ENCODE peak calls at places on chromosomes 1 and 21, in six cellular contexts. W, G, Q, S, C and R are unnamed samples.

GRCh38 chr1:82485591-82486369 is 685.0 kb downstream of the ADGRL2 start:
- DNase-seq in W (peak), G (no peak), Q (peak), S (no peak), C (no peak), R (no peak)

GRCh38 chr1:51518730-51519047 is 377 bp downstream of the EPS15 start:
- DNase-seq in W (peak), G (no peak), Q (peak), S (no peak), C (no peak), R (peak)

GRCh38 chr1:241637046-241637590 is 3.1 kb downstream of the CHML start:
- DNase-seq in W (no peak), G (no peak), Q (peak), S (no peak), C (no peak), R (no peak)

GRCh38 chr21:44771896-44772525 is 29.6 kb downstream of the UBE2G2 start:
- DNase-seq in W (no peak), G (no peak), Q (no peak), S (no peak), C (no peak), R (no peak)

GRCh38 chr21:27580276-27580675 is 613.4 kb upstream of the ADAMTS5 start:
- DNase-seq in W (no peak), G (no peak), Q (peak), S (no peak), C (no peak), R (no peak)

GRCh38 chr1:7572654-7573152 is 198.4 kb upstream of the VAMP3 start:
- DNase-seq in W (no peak), G (no peak), Q (no peak), S (no peak), C (no peak), R (peak)

GRCh38 chr1:220045356-220046051 is 801 bp downstream of the EPRS1 start:
- DNase-seq in W (peak), G (no peak), Q (no peak), S (no peak), C (peak), R (no peak)

GRCh38 chr1:208242829-208243521 is 1.2 kb downstream of the PLXNA2 start:
- DNase-seq in W (peak), G (no peak), Q (no peak), S (no peak), C (no peak), R (no peak)

GRCh38 chr1:215673943-215674342 is 106.8 kb downstream of the KCTD3 start:
- DNase-seq in W (no peak), G (no peak), Q (no peak), S (no peak), C (no peak), R (no peak)

GRCh38 chr1:97094257-97094972 is 372.8 kb downstream of the PTBP2 start:
- DNase-seq in W (no peak), G (no peak), Q (peak), S (no peak), C (no peak), R (no peak)

GRCh38 chr1:39261712-39262221 is 57.3 kb downstream of the MACF1 start:
- DNase-seq in W (no peak), G (no peak), Q (peak), S (no peak), C (no peak), R (no peak)

GRCh38 chr1:222546548-222547259 is 1.2 kb downstream of the HHIPL2 start:
- DNase-seq in W (no peak), G (no peak), Q (peak), S (peak), C (no peak), R (no peak)

GRCh38 chr21:34075760-34076159 is 2.4 kb downstream of the MRPS6 start:
- DNase-seq in W (no peak), G (no peak), Q (peak), S (no peak), C (no peak), R (no peak)

GRCh38 chr1:46622341-46622740 is 5.7 kb upstream of the MOB3C start:
- DNase-seq in W (peak), G (no peak), Q (peak), S (no peak), C (no peak), R (peak)

GRCh38 chr1:26378088-26378878 is 5.7 kb upstream of the ZNF683 start:
- DNase-seq in W (no peak), G (no peak), Q (peak), S (no peak), C (peak), R (no peak)

GRCh38 chr1:6967431-6968079 is 182.3 kb downstream of the CAMTA1 start:
- DNase-seq in W (no peak), G (no peak), Q (peak), S (no peak), C (no peak), R (no peak)

GRCh38 chr1:225999912-226000337 is 782 bp upstream of the SDE2 start:
- DNase-seq in W (no peak), G (no peak), Q (peak), S (no peak), C (no peak), R (peak)

GRCh38 chr1:226778657-226779058 is 39.6 kb upstream of the ITPKB start:
- DNase-seq in W (no peak), G (no peak), Q (peak), S (no peak), C (no peak), R (no peak)

GRCh38 chr1:15627343-15627988 is 10.2 kb downstream of the DDI2 start:
- DNase-seq in W (no peak), G (no peak), Q (no peak), S (no peak), C (no peak), R (no peak)

GRCh38 chr1:112744019-112744578 is 29.0 kb upstream of the PPM1J start:
- DNase-seq in W (no peak), G (no peak), Q (peak), S (no peak), C (no peak), R (no peak)

GRCh38 chr1:77475631-77476030 is 193.8 kb downstream of the AK5 start:
- DNase-seq in W (no peak), G (no peak), Q (no peak), S (no peak), C (no peak), R (no peak)

GRCh38 chr1:209879539-209879938 is 51.8 kb downstream of the UTP25 start:
- DNase-seq in W (peak), G (peak), Q (no peak), S (no peak), C (no peak), R (no peak)

GRCh38 chr1:99264201-99265021 is at the start of gene PLPPR4:
- DNase-seq in W (no peak), G (no peak), Q (peak), S (peak), C (no peak), R (no peak)

GRCh38 chr1:248686815-248687214 is 15.8 kb downstream of the OR14I1 start:
- DNase-seq in W (no peak), G (no peak), Q (no peak), S (no peak), C (no peak), R (no peak)

GRCh38 chr1:198320748-198321147 is 163.9 kb downstream of the NEK7 start:
- DNase-seq in W (no peak), G (no peak), Q (no peak), S (no peak), C (no peak), R (no peak)

GRCh38 chr1:220775238-220775853 is 11.4 kb upstream of the MTARC1 start:
- DNase-seq in W (no peak), G (no peak), Q (peak), S (peak), C (no peak), R (no peak)

GRCh38 chr1:172851077-172851476 is 192.2 kb downstream of the FASLG start:
- DNase-seq in W (no peak), G (no peak), Q (no peak), S (no peak), C (no peak), R (no peak)

GRCh38 chr1:3463891-3464648 is 9.6 kb downstream of the ARHGEF16 start:
- DNase-seq in W (no peak), G (no peak), Q (no peak), S (no peak), C (no peak), R (no peak)

GRCh38 chr1:38482080-38482826 is 377.3 kb downstream of the RRAGC start:
- DNase-seq in W (no peak), G (no peak), Q (no peak), S (no peak), C (no peak), R (no peak)

GRCh38 chr1:181101581-181102226 is 13.2 kb downstream of the IER5 start:
- DNase-seq in W (no peak), G (peak), Q (peak), S (peak), C (no peak), R (peak)

GRCh38 chr1:44698138-44698537 is 23.6 kb downstream of the ARMH1 start:
- DNase-seq in W (no peak), G (no peak), Q (no peak), S (no peak), C (no peak), R (no peak)

GRCh38 chr1:227140376-227140775 is 177.9 kb downstream of the CDC42BPA start:
- DNase-seq in W (no peak), G (no peak), Q (peak), S (no peak), C (no peak), R (no peak)

GRCh38 chr1:78061825-78062523 is 16.2 kb downstream of the GIPC2 start:
- DNase-seq in W (no peak), G (no peak), Q (peak), S (no peak), C (no peak), R (no peak)